ENCODE peak calls at places on chromosomes 4 and X, in four cellular contexts. T, A, N and R are unnamed samples.

GRCh38 chrX:131322646-131323045 is 33.5 kb upstream of the IGSF1 start:
- DNase-seq in T (no peak), A (no peak), N (no peak), R (no peak)

GRCh38 chr4:66667249-66667648 is 878.1 kb downstream of the CENPC start:
- DNase-seq in T (no peak), A (no peak), N (no peak), R (no peak)

GRCh38 chrX:10900585-10901289 is 210.4 kb upstream of the HCCS start:
- DNase-seq in T (peak), A (no peak), N (no peak), R (no peak)

GRCh38 chrX:17860811-17861495 is at the start of gene RAI2:
- DNase-seq in T (no peak), A (no peak), N (peak), R (no peak)

GRCh38 chr4:155952546-155952945 is 1.1 kb downstream of the CTSO start:
- DNase-seq in T (peak), A (no peak), N (no peak), R (no peak)

GRCh38 chrX:64204701-64205440 is 637 bp downstream of the AMER1 start:
- DNase-seq in T (peak), A (peak), N (peak), R (peak)

GRCh38 chrX:113726009-113726408 is 857.9 kb upstream of the HTR2C start:
- DNase-seq in T (no peak), A (no peak), N (no peak), R (no peak)

GRCh38 chr4:26206339-26206738 is 114.5 kb upstream of the RBPJ start:
- DNase-seq in T (peak), A (no peak), N (no peak), R (no peak)

GRCh38 chr4:61540944-61541343 is 340.8 kb downstream of the ADGRL3 start:
- DNase-seq in T (no peak), A (no peak), N (no peak), R (no peak)

GRCh38 chrX:110671068-110671803 is 124.4 kb downstream of the CHRDL1 start:
- DNase-seq in T (no peak), A (no peak), N (no peak), R (no peak)

GRCh38 chrX:39948564-39948963 is 149.2 kb downstream of the BCOR start:
- DNase-seq in T (no peak), A (no peak), N (no peak), R (no peak)

GRCh38 chrX:28668957-28669356 is 81.7 kb downstream of the IL1RAPL1 start:
- DNase-seq in T (no peak), A (no peak), N (no peak), R (no peak)

GRCh38 chr4:25949166-25949748 is 35.2 kb downstream of the SMIM20 start:
- DNase-seq in T (no peak), A (no peak), N (no peak), R (no peak)